ENCODE peak calls at places on chromosome 3, in seven cellular contexts. X is T47D; L is AG09309; O is naive B cell; B is breast epithelium; Z is stimulated activated CD8-positive, alpha-beta memory T cell treated with anti-CD3 and anti-CD28 coated beads, Interleukin-12 subunit alpha, Interleukin-12 subunit beta, amount 100 ng/mL, for 1 hour; Q is iris pigment epithelial cell. W is an unnamed sample.

GRCh38 chr3:2856793-2857135 is 253.4 kb downstream of the IL5RA start:
- DNase-seq in X (no peak), L (no peak), O (no peak), B (no peak), Z (no peak), Q (no peak), W (no peak)

GRCh38 chr3:120102232-120102631 is 8.0 kb upstream of the GSK3B start:
- DNase-seq in X (no peak), L (no peak), O (no peak), B (no peak), Z (no peak), Q (no peak), W (no peak)

GRCh38 chr3:48013288-48013980 is 2.8 kb downstream of the MAP4 start:
- DNase-seq in X (no peak), L (no peak), O (no peak), B (no peak), Z (no peak), Q (peak), W (no peak)

GRCh38 chr3:11570251-11570650 is 73.5 kb downstream of the VGLL4 start:
- DNase-seq in X (no peak), L (no peak), O (no peak), B (no peak), Z (no peak), Q (no peak), W (no peak)

GRCh38 chr3:175432338-175433025 is 573.3 kb downstream of the NAALADL2 start:
- DNase-seq in X (no peak), L (peak), O (no peak), B (no peak), Z (no peak), Q (peak), W (no peak)

GRCh38 chr3:133644768-133645167 is 17.0 kb downstream of the TOPBP1 start:
- DNase-seq in X (peak), L (peak), O (no peak), B (no peak), Z (no peak), Q (peak), W (no peak)

GRCh38 chr3:110413807-110414748 is 657.5 kb upstream of the NECTIN3 start:
- DNase-seq in X (no peak), L (peak), O (no peak), B (no peak), Z (no peak), Q (peak), W (no peak)

GRCh38 chr3:114899186-114899931 is 247.7 kb downstream of the ZBTB20 start:
- DNase-seq in X (peak), L (no peak), O (no peak), B (peak), Z (no peak), Q (no peak), W (no peak)

GRCh38 chr3:53730565-53730964 is 115.7 kb downstream of the CHDH start:
- DNase-seq in X (no peak), L (no peak), O (no peak), B (no peak), Z (no peak), Q (peak), W (no peak)

GRCh38 chr3:133934073-133934970 is 38.6 kb upstream of the RAB6B start:
- DNase-seq in X (no peak), L (no peak), O (no peak), B (no peak), Z (no peak), Q (no peak), W (no peak)

GRCh38 chr3:14391033-14391432 is 11.4 kb upstream of the SLC6A6 start:
- DNase-seq in X (peak), L (peak), O (no peak), B (peak), Z (no peak), Q (peak), W (no peak)

GRCh38 chr3:112718967-112719366 is 78.0 kb upstream of the CCDC80 start:
- DNase-seq in X (no peak), L (no peak), O (no peak), B (no peak), Z (no peak), Q (no peak), W (no peak)

GRCh38 chr3:44805960-44806359 is 44.4 kb downstream of the KIF15 start:
- DNase-seq in X (no peak), L (no peak), O (no peak), B (no peak), Z (no peak), Q (no peak), W (no peak)

GRCh38 chr3:49554639-49555265 is 475 bp downstream of the BSN start:
- DNase-seq in X (peak), L (no peak), O (no peak), B (no peak), Z (peak), Q (peak), W (no peak)

GRCh38 chr3:25897019-25897418 is 107.1 kb downstream of the OXSM start:
- DNase-seq in X (peak), L (no peak), O (no peak), B (no peak), Z (no peak), Q (peak), W (no peak)

GRCh38 chr3:184240384-184241140 is 8.2 kb downstream of the ALG3 start:
- DNase-seq in X (peak), L (no peak), O (no peak), B (no peak), Z (no peak), Q (no peak), W (no peak)

GRCh38 chr3:63245842-63246241 is 32.3 kb upstream of the SYNPR start:
- DNase-seq in X (no peak), L (no peak), O (no peak), B (no peak), Z (no peak), Q (no peak), W (no peak)

GRCh38 chr3:197125601-197126000 is 96.0 kb upstream of the MELTF start:
- DNase-seq in X (no peak), L (peak), O (no peak), B (no peak), Z (no peak), Q (peak), W (no peak)

GRCh38 chr3:33438284-33438668 is 1.9 kb downstream of the UBP1 start:
- DNase-seq in X (peak), L (no peak), O (no peak), B (no peak), Z (no peak), Q (peak), W (no peak)

GRCh38 chr3:13500133-13500885 is 20.2 kb downstream of the HDAC11 start:
- DNase-seq in X (peak), L (no peak), O (no peak), B (no peak), Z (no peak), Q (no peak), W (no peak)

GRCh38 chr3:79477242-79477641 is 290.6 kb downstream of the ROBO1 start:
- DNase-seq in X (peak), L (no peak), O (no peak), B (no peak), Z (no peak), Q (no peak), W (no peak)

GRCh38 chr3:82293867-82294266 is 532.4 kb upstream of the GBE1 start:
- DNase-seq in X (no peak), L (no peak), O (no peak), B (no peak), Z (no peak), Q (no peak), W (peak)

GRCh38 chr3:31004025-31004678 is 109.7 kb upstream of the GADL1 start:
- DNase-seq in X (no peak), L (peak), O (no peak), B (no peak), Z (no peak), Q (peak), W (no peak)

GRCh38 chr3:13881536-13882410 is 1.9 kb upstream of the WNT7A start:
- DNase-seq in X (no peak), L (no peak), O (no peak), B (no peak), Z (no peak), Q (no peak), W (no peak)

GRCh38 chr3:196553551-196553950 is 14.8 kb downstream of the WDR53 start:
- DNase-seq in X (no peak), L (no peak), O (no peak), B (no peak), Z (no peak), Q (no peak), W (no peak)

GRCh38 chr3:197891-198491 is 1.4 kb downstream of the CHL1 start:
- DNase-seq in X (no peak), L (no peak), O (no peak), B (no peak), Z (no peak), Q (no peak), W (no peak)

GRCh38 chr3:129278970-129279906 is 568 bp downstream of the HMCES start:
- DNase-seq in X (peak), L (no peak), O (peak), B (peak), Z (peak), Q (peak), W (no peak)

GRCh38 chr3:139522421-139522820 is 17.1 kb downstream of the RBP1 start:
- DNase-seq in X (no peak), L (no peak), O (no peak), B (no peak), Z (no peak), Q (no peak), W (no peak)

GRCh38 chr3:82628385-82629014 is 867.1 kb upstream of the GBE1 start:
- DNase-seq in X (no peak), L (no peak), O (no peak), B (no peak), Z (no peak), Q (no peak), W (no peak)

GRCh38 chr3:53843195-53844177 is 2.7 kb downstream of the CHDH start:
- DNase-seq in X (no peak), L (no peak), O (no peak), B (no peak), Z (no peak), Q (no peak), W (peak)

GRCh38 chr3:49454898-49455681 is 15.0 kb upstream of the DAG1 start:
- DNase-seq in X (no peak), L (no peak), O (no peak), B (no peak), Z (no peak), Q (no peak), W (no peak)

GRCh38 chr3:126213376-126214044 is 33.1 kb upstream of the ALDH1L1 start:
- DNase-seq in X (no peak), L (no peak), O (no peak), B (no peak), Z (no peak), Q (peak), W (no peak)

GRCh38 chr3:42498034-42498433 is 4.4 kb upstream of the VIPR1 start:
- DNase-seq in X (no peak), L (no peak), O (no peak), B (no peak), Z (no peak), Q (no peak), W (no peak)

GRCh38 chr3:63970596-63971468 is 52.5 kb downstream of the PSMD6 start:
- DNase-seq in X (no peak), L (no peak), O (no peak), B (no peak), Z (no peak), Q (no peak), W (no peak)

GRCh38 chr3:99686955-99687612 is 48.7 kb downstream of the COL8A1 start:
- DNase-seq in X (peak), L (no peak), O (no peak), B (no peak), Z (no peak), Q (peak), W (no peak)